ENCODE peak calls at places on chromosomes 6 and 20, in eight cellular contexts. T is skeletal muscle cell; Z is GM06990; B is NCI-H345; M is CD8-positive, alpha-beta T cell; Q is nucleus accumbens; D is stimulated activated CD8-positive, alpha-beta memory T cell treated with anti-CD3 and anti-CD28 coated beads, Interleukin-4, amount 100 ng/mL, for 24 hours; R is NT2/D1. O is an unnamed sample.

GRCh38 chr6:3797231-3798200 is 46.0 kb upstream of the PXDC1 start:
- DNase-seq in M (no peak), B (no peak), D (no peak), Q (no peak), R (no peak), Z (no peak), T (no peak), O (no peak)

GRCh38 chr6:111291334-111291705 is 191.7 kb downstream of the REV3L start:
- DNase-seq in R (no peak), T (no peak), D (no peak), B (no peak), Q (no peak), Z (no peak), M (no peak), O (no peak)

GRCh38 chr20:50794181-50794845 is 548 bp upstream of the BCAS4 start:
- DNase-seq in D (no peak), R (peak; percentile 22), Z (no peak), T (no peak), Q (no peak), B (no peak), M (no peak), O (no peak)

GRCh38 chr6:155498370-155498769 is 42.7 kb upstream of the NOX3 start:
- DNase-seq in Q (no peak), R (no peak), B (no peak), T (no peak), M (no peak), Z (no peak), D (no peak), O (no peak)

GRCh38 chr20:51985013-51985415 is 182.7 kb upstream of the SALL4 start:
- DNase-seq in T (peak; percentile 90), M (no peak), Q (no peak), Z (no peak), R (no peak), B (no peak), D (no peak), O (no peak)

GRCh38 chr6:5079692-5080091 is 5.4 kb upstream of the PPP1R3G start:
- DNase-seq in B (no peak), Z (no peak), T (no peak), R (no peak), M (no peak), Q (no peak), D (no peak), O (no peak)

GRCh38 chr6:138692978-138693909 is 80.3 kb upstream of the CCDC28A start:
- DNase-seq in Z (peak; percentile 56), R (peak; percentile 54), B (peak; percentile 79), M (peak; percentile 3), T (no peak), Q (no peak), D (peak; percentile 8), O (peak; percentile 80)

GRCh38 chr6:135419162-135419561 is 78.4 kb downstream of the AHI1 start:
- DNase-seq in R (no peak), B (no peak), M (no peak), T (peak; percentile 45), Z (no peak), D (no peak), Q (no peak), O (no peak)

GRCh38 chr6:43968110-43968965 is 158.9 kb downstream of the MRPL14 start:
- DNase-seq in Q (no peak), R (no peak), B (no peak), M (no peak), T (no peak), Z (no peak), D (no peak), O (no peak)

GRCh38 chr6:143125896-143126573 is 65.3 kb downstream of the AIG1 start:
- DNase-seq in B (no peak), R (no peak), Q (no peak), Z (no peak), M (no peak), T (no peak), D (no peak), O (no peak)

GRCh38 chr6:129494099-129494498 is 215.9 kb downstream of the ARHGAP18 start:
- DNase-seq in R (no peak), Z (no peak), T (no peak), Q (no peak), D (no peak), M (no peak), B (no peak), O (no peak)

GRCh38 chr20:6178537-6178936 is 55.7 kb upstream of the FERMT1 start:
- DNase-seq in R (peak; percentile 39), Z (no peak), M (no peak), Q (no peak), B (peak; percentile 47), T (no peak), D (no peak), O (no peak)

GRCh38 chr20:5471368-5471767 is 154.6 kb upstream of the PROKR2 start:
- DNase-seq in R (no peak), Q (no peak), Z (no peak), D (no peak), B (no peak), M (no peak), T (no peak), O (no peak)

GRCh38 chr6:108876929-108877775 is 28.9 kb downstream of the ARMC2 start:
- DNase-seq in B (no peak), Z (no peak), M (no peak), T (peak; percentile 91), R (no peak), D (no peak), Q (no peak), O (no peak)

GRCh38 chr6:140546640-140547039 is 1172.2 kb upstream of the CITED2 start:
- DNase-seq in R (no peak), Z (no peak), B (no peak), T (peak; percentile 13), Q (no peak), D (no peak), M (no peak), O (no peak)

GRCh38 chr6:112150363-112150762 is 63.0 kb downstream of the FAM229B start:
- DNase-seq in R (no peak), M (no peak), B (peak; percentile 16), D (no peak), Q (no peak), T (no peak), Z (no peak), O (no peak)

GRCh38 chr20:59726196-59726595 is 121.9 kb downstream of the PHACTR3 start:
- DNase-seq in D (no peak), T (no peak), Q (no peak), M (no peak), B (no peak), R (no peak), Z (no peak), O (no peak)

GRCh38 chr6:157763129-157763893 is 59.7 kb upstream of the SNX9 start:
- DNase-seq in T (no peak), D (no peak), Q (no peak), M (no peak), B (peak; percentile 95), Z (no peak), R (peak; percentile 49), O (no peak)

GRCh38 chr6:161921602-161922400 is 647.9 kb upstream of the AGPAT4 start:
- DNase-seq in M (no peak), B (no peak), D (no peak), T (no peak), Q (no peak), R (no peak), Z (no peak), O (no peak)

GRCh38 chr6:105326838-105327745 is 75.8 kb downstream of the PREP start:
- DNase-seq in Q (no peak), R (no peak), M (no peak), T (no peak), D (no peak), B (peak; percentile 12), Z (no peak), O (no peak)

GRCh38 chr6:49966334-49966733 is 2.4 kb upstream of the DEFB114 start:
- DNase-seq in B (no peak), Q (no peak), T (no peak), R (peak; percentile 25), Z (no peak), D (no peak), M (no peak), O (no peak)

GRCh38 chr20:42472198-42472597 is 717.5 kb downstream of the PTPRT start:
- DNase-seq in Q (no peak), M (no peak), T (no peak), D (no peak), B (no peak), Z (no peak), R (no peak), O (no peak)

GRCh38 chr6:33075568-33076405 is at the start of gene HLA-DPB1:
- DNase-seq in M (no peak), Z (peak; percentile 76), Q (no peak), T (no peak), B (no peak), R (no peak), D (no peak), O (peak; percentile 84)

GRCh38 chr20:23226612-23227265 is 123.9 kb upstream of the NXT1 start:
- DNase-seq in T (no peak), D (no peak), M (no peak), Q (no peak), Z (no peak), R (no peak), B (no peak), O (no peak)

GRCh38 chr20:31923388-31924271 is 28.2 kb downstream of the PDRG1 start:
- DNase-seq in B (no peak), Q (no peak), R (no peak), T (no peak), M (no peak), Z (peak; percentile 52), D (no peak), O (peak; percentile 79)

GRCh38 chr20:6583134-6583738 is 184.2 kb upstream of the BMP2 start:
- DNase-seq in M (no peak), B (peak; percentile 48), Q (no peak), Z (no peak), R (peak; percentile 46), T (no peak), D (no peak), O (peak; percentile 22)

GRCh38 chr6:133827766-133828165 is 61.1 kb upstream of the TCF21 start:
- DNase-seq in T (no peak), B (no peak), Z (no peak), Q (no peak), R (no peak), D (no peak), M (no peak), O (no peak)

GRCh38 chr6:142902636-142903053 is 42.3 kb downstream of the HIVEP2 start:
- DNase-seq in D (peak; percentile 58), R (no peak), M (peak; percentile 69), T (peak; percentile 99), Z (peak; percentile 58), B (peak; percentile 42), Q (no peak), O (no peak)

GRCh38 chr6:27836080-27836782 is 76.0 kb downstream of the OR2B2 start:
- DNase-seq in Q (no peak), T (no peak), B (no peak), Z (no peak), D (no peak), R (no peak), M (no peak), O (no peak)

GRCh38 chr6:159193923-159194322 is 24.7 kb downstream of the FNDC1 start:
- DNase-seq in M (no peak), B (no peak), Z (no peak), T (no peak), D (no peak), Q (no peak), R (no peak), O (no peak)

GRCh38 chr6:5219292-5219691 is 41.5 kb downstream of the LYRM4 start:
- DNase-seq in M (no peak), Z (no peak), B (no peak), R (no peak), D (no peak), T (no peak), Q (no peak), O (no peak)

GRCh38 chr6:108622601-108623335 is 62.1 kb downstream of the FOXO3 start:
- DNase-seq in T (peak; percentile 98), R (no peak), Q (no peak), B (no peak), Z (no peak), M (no peak), D (no peak), O (no peak)

GRCh38 chr6:36487698-36488097 is 44.9 kb downstream of the KCTD20 start:
- DNase-seq in T (no peak), R (no peak), B (no peak), M (no peak), D (no peak), Q (no peak), Z (no peak), O (no peak)

GRCh38 chr6:5085638-5086293 is 625 bp downstream of the PPP1R3G start:
- DNase-seq in Z (peak; percentile 57), D (no peak), T (no peak), Q (peak; percentile 4), M (no peak), R (peak; percentile 25), B (no peak), O (peak; percentile 59)

O was measured in GM13976.